ENCODE peak calls at places on chromosomes 16 and 17, in five cellular contexts. F, G, V, W and Z are unnamed samples.

GRCh38 chr16:50797456-50797855 is 55.6 kb downstream of the CYLD start:
- DNase-seq in F (no peak), G (no peak), V (no peak), W (no peak), Z (no peak)

GRCh38 chr17:58303981-58304734 is 23.4 kb upstream of the MPO start:
- DNase-seq in F (peak; percentile 52), G (peak; percentile 62), V (peak; percentile 78), W (no peak), Z (peak; percentile 82)

GRCh38 chr17:2094891-2095535 is 40.1 kb downstream of the HIC1 start:
- DNase-seq in F (peak; percentile 92), G (no peak), V (no peak), W (no peak), Z (peak; percentile 53)

GRCh38 chr17:66964083-66964771 is at the start of gene CACNG4:
- DNase-seq in F (no peak), G (no peak), V (no peak), W (no peak), Z (peak; percentile 67)

GRCh38 chr16:86041205-86041604 is 142.2 kb downstream of the IRF8 start:
- DNase-seq in F (no peak), G (no peak), V (no peak), W (no peak), Z (no peak)

GRCh38 chr17:56506349-56506748 is 87.2 kb upstream of the NOG start:
- DNase-seq in F (no peak), G (no peak), V (no peak), W (no peak), Z (peak; percentile 17)

GRCh38 chr16:87196229-87196628 is 121.0 kb downstream of the C16orf95 start:
- DNase-seq in F (no peak), G (no peak), V (no peak), W (no peak), Z (no peak)

GRCh38 chr16:57532251-57532625 is 4.1 kb downstream of the CCDC102A start:
- DNase-seq in F (no peak), G (no peak), V (no peak), W (no peak), Z (no peak)

GRCh38 chr16:47461598-47462266 is 601 bp downstream of the PHKB start:
- DNase-seq in F (peak; percentile 68), G (peak; percentile 40), V (peak; percentile 91), W (no peak), Z (peak; percentile 60)

GRCh38 chr16:78684040-78684611 is 584.7 kb downstream of the WWOX start:
- DNase-seq in F (peak; percentile 51), G (no peak), V (no peak), W (no peak), Z (no peak)

DNA sequence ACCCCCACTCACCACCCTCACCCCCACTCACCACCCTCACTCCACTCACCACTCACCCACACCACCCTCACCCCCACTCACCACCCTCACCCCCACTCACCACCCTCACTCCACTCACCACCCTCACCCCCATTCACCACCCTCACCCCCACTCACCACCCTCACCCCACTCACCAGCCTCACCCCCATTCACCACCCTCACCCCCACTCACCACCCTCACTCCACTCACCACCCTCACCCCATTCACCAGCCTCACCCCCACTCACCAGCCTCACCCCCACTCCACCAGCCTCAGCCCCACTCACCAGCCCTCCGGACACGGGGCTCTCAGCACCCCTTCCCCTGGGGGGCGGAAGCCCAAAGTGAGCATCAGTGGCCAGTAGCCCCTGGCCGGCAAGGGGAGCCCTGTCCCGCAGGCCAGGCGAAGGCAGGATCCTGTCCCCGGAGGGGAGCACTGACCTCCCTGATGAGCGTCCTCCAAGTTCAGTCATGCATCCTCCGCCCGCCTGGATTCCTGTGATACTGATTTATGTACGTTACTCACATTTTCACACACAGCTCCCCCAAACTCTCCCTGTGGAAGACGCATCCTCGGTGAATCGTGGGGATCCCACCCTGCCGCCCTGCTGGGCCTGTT is 18.0 kb upstream of the C1QTNF8 start:
- DNase-seq in F (no peak), G (no peak), V (peak; percentile 18), W (no peak), Z (no peak)
- TF ChIP-seq REST in F (no peak), G (no peak), V (no peak), W (no peak), Z (no peak)

GRCh38 chr17:7652659-7653343 is 2.1 kb downstream of the ATP1B2 start:
- DNase-seq in F (no peak), G (no peak), V (no peak), W (no peak), Z (no peak)

GRCh38 chr17:7654832-7655540 is 4.3 kb downstream of the ATP1B2 start:
- DNase-seq in F (no peak), G (no peak), V (no peak), W (no peak), Z (no peak)

GRCh38 chr17:7651097-7651958 is 602 bp downstream of the ATP1B2 start:
- DNase-seq in F (no peak), G (no peak), V (peak; percentile 39), W (no peak), Z (peak; percentile 37)

GRCh38 chr17:7650509-7651096 is at the start of gene ATP1B2:
- DNase-seq in F (peak; percentile 67), G (no peak), V (peak; percentile 97), W (no peak), Z (peak; percentile 99)

GRCh38 chr17:7651959-7652658 is 1.4 kb downstream of the ATP1B2 start:
- DNase-seq in F (no peak), G (no peak), V (no peak), W (no peak), Z (peak; percentile 57)
- TF ChIP-seq EZH2 in F (no peak), G (no peak), V (no peak), W (no peak), Z (no peak)

DNA sequence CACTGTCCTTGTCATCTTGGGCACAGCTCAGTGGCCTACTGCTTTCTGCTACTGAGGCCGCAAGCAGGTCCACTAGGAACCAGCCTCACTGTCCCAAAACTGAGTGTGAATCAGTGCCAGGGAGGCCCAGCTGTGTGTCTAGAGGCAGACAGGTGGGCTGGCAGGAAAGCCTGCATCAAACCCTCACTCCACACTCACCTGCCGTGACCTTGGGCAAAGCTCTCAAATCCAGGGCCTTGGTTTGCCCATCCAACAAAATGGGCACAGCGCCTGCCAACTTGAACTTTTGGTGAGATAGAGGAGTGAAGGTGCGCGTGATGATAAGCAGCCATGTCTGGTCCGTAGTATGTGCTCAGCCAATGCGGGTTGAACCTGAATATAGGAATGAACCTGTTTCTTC is 14.8 kb downstream of the ATP2C2 start:
- DNase-seq in F (no peak), G (no peak), V (no peak), W (no peak), Z (no peak)
- H3K4me3 ChIP-seq in F (no peak overlapping the region), G (no peak overlapping the region), V (no peak overlapping the region), W (no peak overlapping the region), Z (no peak overlapping the region)

GRCh38 chr17:83159204-83160049 is 80.0 kb downstream of the METRNL start:
- DNase-seq in F (no peak), G (no peak), V (no peak), W (no peak), Z (no peak)
- TF ChIP-seq REST in F (no peak), G (no peak), V (no peak), W (no peak), Z (no peak)

GRCh38 chr17:79618383-79619067 is 7.7 kb upstream of the RBFOX3 start:
- DNase-seq in F (no peak), G (no peak), V (no peak), W (no peak), Z (no peak)
- TF ChIP-seq EZH2 in F (no peak), G (no peak), V (no peak), W (no peak), Z (no peak)

DNA sequence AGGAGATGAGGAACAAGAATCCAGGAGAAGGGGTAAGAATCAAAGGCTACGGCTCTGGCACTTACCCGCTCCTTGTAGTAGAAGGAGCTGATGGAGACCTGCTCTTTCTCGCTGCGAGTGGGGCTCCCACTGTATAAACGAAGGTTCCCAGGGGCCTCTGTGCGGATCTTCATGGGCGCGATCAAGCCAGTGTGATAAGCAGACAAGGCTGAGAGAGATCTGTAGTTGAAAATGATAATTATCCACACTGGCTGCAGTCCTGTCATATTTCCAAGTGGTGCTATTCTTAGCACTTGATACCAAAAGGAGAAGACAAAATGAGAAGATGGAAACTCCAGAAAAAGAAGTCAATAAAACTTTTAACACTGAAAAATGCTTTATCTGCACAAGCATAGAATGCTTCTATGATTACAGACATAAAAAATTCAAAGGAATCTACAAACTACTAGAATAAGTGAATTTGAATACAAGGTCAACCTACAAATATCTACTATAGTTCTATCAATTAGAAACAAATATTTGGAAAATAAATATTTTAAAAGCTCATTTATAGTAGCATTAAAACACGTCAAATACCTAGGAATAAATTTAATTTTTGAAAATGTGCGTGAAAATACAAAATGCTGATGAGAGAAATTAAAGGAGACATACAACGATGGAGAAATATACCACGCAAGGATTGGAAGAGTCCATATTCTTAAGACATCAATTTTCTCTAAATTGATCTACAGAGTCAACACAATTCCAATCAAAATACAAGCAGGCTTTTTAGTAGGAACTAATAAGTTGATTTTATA is 80.8 kb downstream of the WDR59 start:
- DNase-seq in F (no peak), G (no peak), V (no peak), W (no peak), Z (no peak)
- H3K4me3 ChIP-seq in F (no peak overlapping the region), G (no peak overlapping the region), V (no peak overlapping the region), W (no peak overlapping the region), Z (no peak overlapping the region)

GRCh38 chr16:4498546-4499195 is 22.5 kb downstream of the HMOX2 start:
- DNase-seq in F (no peak), G (no peak), V (no peak), W (no peak), Z (no peak)

GRCh38 chr16:4499196-4499555 is 23.0 kb downstream of the HMOX2 start:
- DNase-seq in F (no peak), G (no peak), V (no peak), W (no peak), Z (no peak)

GRCh38 chr16:4494746-4495490 is 18.7 kb downstream of the HMOX2 start:
- DNase-seq in F (no peak), G (peak; percentile 81), V (no peak), W (no peak), Z (no peak)

GRCh38 chr16:4496305-4496704 is 20.1 kb downstream of the HMOX2 start:
- DNase-seq in F (no peak), G (peak; percentile 82), V (no peak), W (no peak), Z (no peak)

GRCh38 chr16:4495766-4496165 is 19.6 kb downstream of the HMOX2 start:
- DNase-seq in F (no peak), G (no peak), V (no peak), W (no peak), Z (no peak)
- TF ChIP-seq REST in F (no peak), G (no peak), V (no peak), W (no peak), Z (no peak)

DNA sequence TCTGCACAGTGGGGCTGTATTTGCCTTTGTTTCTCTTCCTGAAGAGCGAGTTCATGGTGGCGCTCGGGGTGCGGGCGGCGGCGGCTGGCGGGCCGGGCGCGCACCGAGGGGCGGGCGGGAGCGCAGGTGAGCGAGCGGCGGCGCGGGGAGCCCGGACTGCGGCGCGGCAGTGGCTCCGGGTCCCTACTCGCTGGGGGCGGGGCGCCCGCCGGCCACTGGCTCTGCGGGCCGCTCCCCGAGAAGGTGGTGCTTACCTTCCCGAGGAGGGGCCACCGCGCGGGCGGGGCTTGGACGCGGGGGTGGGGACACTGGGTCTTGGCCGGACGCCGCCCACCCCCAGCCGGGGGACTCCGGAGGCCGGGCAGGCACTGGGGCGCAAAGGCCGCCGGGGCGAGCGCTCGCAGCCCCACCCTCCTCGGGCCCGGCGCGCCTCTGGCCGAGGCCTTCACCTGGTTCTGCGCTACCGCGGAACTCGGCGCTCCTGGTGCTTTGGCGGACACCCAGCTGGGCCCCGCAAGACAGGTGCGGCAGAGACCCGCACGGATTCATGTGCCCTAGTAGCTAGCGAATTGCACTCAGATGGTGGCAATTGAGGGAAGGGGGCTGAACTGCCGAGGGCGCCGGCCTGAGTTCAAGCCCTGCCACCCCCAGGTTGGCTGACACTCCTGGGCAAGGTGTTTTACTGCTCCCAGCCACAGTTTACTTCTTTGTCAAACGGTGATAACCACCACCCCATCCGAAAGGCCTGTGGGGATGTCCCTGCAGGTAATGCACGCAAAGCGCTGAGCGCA is at the start of gene PPL:
- DNase-seq in F (peak; percentile 93), G (peak; percentile 76), V (peak; percentile 84), W (no peak), Z (peak; percentile 98)
- TF ChIP-seq EZH2 in F (no peak), G (no peak), V (no peak), W (no peak), Z (no peak)